ENCODE peak calls at places on chromosomes 11 and 22, in seven cellular contexts. X is HEK293T; G is GM23248; B is NAMALWA; C is D341Med; I is COR-L47; R is activated effector memory CD4-positive, alpha-beta T cell treated with anti-CD3 and anti-CD28 coated beads, Interleukin-2, amount 50 U/mL, for 16 hours. D is an unnamed sample.

GRCh38 chr22:35509960-35510359 is 30.7 kb upstream of the RASD2 start:
- DNase-seq in X (no peak), G (no peak), B (no peak), C (no peak), I (no peak), R (no peak), D (no peak)

GRCh38 chr11:7551571-7551970 is 37.8 kb downstream of the PPFIBP2 start:
- DNase-seq in X (no peak), G (peak), B (no peak), C (no peak), I (no peak), R (no peak), D (no peak)

GRCh38 chr11:71342951-71343827 is 90.8 kb upstream of the SHANK2 start:
- DNase-seq in X (peak), G (peak), B (peak), C (no peak), I (peak), R (no peak), D (peak)

GRCh38 chr22:30007361-30007760 is 72.9 kb upstream of the HORMAD2 start:
- DNase-seq in X (no peak), G (no peak), B (no peak), C (no peak), I (no peak), R (no peak), D (no peak)

GRCh38 chr11:54558407-54558806 is 45.4 kb downstream of the OR4C46 start:
- DNase-seq in X (no peak), G (no peak), B (no peak), C (no peak), I (no peak), R (no peak), D (no peak)

GRCh38 chr11:111298466-111299110 is at the start of gene POU2AF3:
- DNase-seq in X (no peak), G (peak), B (no peak), C (no peak), I (no peak), R (no peak), D (no peak)

GRCh38 chr22:48827228-48827810 is 1000.4 kb downstream of the BRD1 start:
- DNase-seq in X (no peak), G (no peak), B (no peak), C (no peak), I (peak), R (peak), D (peak)

GRCh38 chr22:42841444-42841843 is 15.6 kb downstream of the ARFGAP3 start:
- DNase-seq in X (no peak), G (peak), B (no peak), C (no peak), I (no peak), R (no peak), D (no peak)

GRCh38 chr11:61717286-61718033 is 35.0 kb upstream of the MYRF start:
- DNase-seq in X (no peak), G (no peak), B (no peak), C (no peak), I (no peak), R (no peak), D (no peak)

GRCh38 chr11:122717264-122717867 is 61.8 kb downstream of the UBASH3B start:
- DNase-seq in X (no peak), G (no peak), B (peak), C (no peak), I (no peak), R (peak), D (peak)

GRCh38 chr11:25527841-25528240 is 804.1 kb upstream of the ANO3 start:
- DNase-seq in X (no peak), G (no peak), B (no peak), C (no peak), I (no peak), R (no peak), D (no peak)

GRCh38 chr22:20299736-20300136 is 20.1 kb downstream of the DGCR6L start:
- DNase-seq in X (no peak), G (peak), B (no peak), C (no peak), I (peak), R (no peak), D (no peak)

GRCh38 chr11:126225266-126225665 is 13.7 kb downstream of the FAM118B start:
- DNase-seq in X (no peak), G (peak), B (no peak), C (no peak), I (no peak), R (no peak), D (no peak)

GRCh38 chr11:26741036-26741435 is 19.2 kb upstream of the SLC5A12 start:
- DNase-seq in X (no peak), G (peak), B (no peak), C (no peak), I (no peak), R (no peak), D (no peak)

GRCh38 chr11:117226388-117227385 is 5.2 kb downstream of the PCSK7 start:
- DNase-seq in X (peak), G (peak), B (peak), C (peak), I (peak), R (peak), D (peak)

GRCh38 chr11:78140392-78141077 is 1.1 kb upstream of the ALG8 start:
- DNase-seq in X (no peak), G (peak), B (peak), C (no peak), I (no peak), R (no peak), D (no peak)

GRCh38 chr11:32821517-32821916 is 8.2 kb upstream of the PRRG4 start:
- DNase-seq in X (no peak), G (peak), B (no peak), C (no peak), I (no peak), R (no peak), D (no peak)

GRCh38 chr11:117807482-117808272 is 10.7 kb upstream of the DSCAML1 start:
- DNase-seq in X (peak), G (peak), B (peak), C (peak), I (peak), R (peak), D (peak)

GRCh38 chr11:75896843-75897419 is 81.9 kb downstream of the UVRAG start:
- DNase-seq in X (peak), G (peak), B (peak), C (peak), I (peak), R (no peak), D (no peak)